ENCODE peak calls at places on chromosomes 5 and 9, in eight cellular contexts. One of them, this sample, is unnamed.

GRCh38 chr9:116435706-116436105 is 251.4 kb upstream of the TRIM32 start:
- DNase-seq in osteoblast: no peak
- DNase-seq in IMR-90: no peak
- DNase-seq in ELR: no peak
- DNase-seq in HFF-Myc: no peak
- DNase-seq in endothelial cell: no peak
- DNase-seq in NCI-H1092 treated with DMSO at 0.1 percent for 48 hours: no peak
- DNase-seq in fibroblast of mammary gland: no peak
- DNase-seq in this sample: no peak

GRCh38 chr5:132830436-132831094 is at the start of gene SHROOM1:
- DNase-seq in osteoblast: peak
- DNase-seq in HFF-Myc: no peak
- DNase-seq in ELR: peak
- DNase-seq in NCI-H1092 treated with DMSO at 0.1 percent for 48 hours: peak
- DNase-seq in endothelial cell: no peak
- DNase-seq in IMR-90: peak
- DNase-seq in fibroblast of mammary gland: peak
- DNase-seq in this sample: peak

GRCh38 chr9:7216004-7216821 is 458.4 kb downstream of the KDM4C start:
- DNase-seq in NCI-H1092 treated with DMSO at 0.1 percent for 48 hours: no peak
- DNase-seq in endothelial cell: no peak
- DNase-seq in HFF-Myc: no peak
- DNase-seq in IMR-90: peak
- DNase-seq in osteoblast: no peak
- DNase-seq in ELR: peak
- DNase-seq in fibroblast of mammary gland: peak
- DNase-seq in this sample: no peak

GRCh38 chr9:70413798-70414775 is at the start of gene KLF9:
- DNase-seq in ELR: peak
- DNase-seq in fibroblast of mammary gland: peak
- DNase-seq in IMR-90: peak
- DNase-seq in NCI-H1092 treated with DMSO at 0.1 percent for 48 hours: peak
- DNase-seq in endothelial cell: peak
- DNase-seq in HFF-Myc: peak
- DNase-seq in osteoblast: peak
- DNase-seq in this sample: peak

GRCh38 chr5:80119337-80119736 is 84.2 kb downstream of the THBS4 start:
- DNase-seq in endothelial cell: no peak
- DNase-seq in ELR: no peak
- DNase-seq in fibroblast of mammary gland: no peak
- DNase-seq in HFF-Myc: no peak
- DNase-seq in osteoblast: no peak
- DNase-seq in IMR-90: no peak
- DNase-seq in NCI-H1092 treated with DMSO at 0.1 percent for 48 hours: no peak
- DNase-seq in this sample: no peak

GRCh38 chr9:74645007-74645639 is 148.0 kb downstream of the RORB start:
- DNase-seq in osteoblast: no peak
- DNase-seq in NCI-H1092 treated with DMSO at 0.1 percent for 48 hours: peak
- DNase-seq in IMR-90: no peak
- DNase-seq in fibroblast of mammary gland: peak
- DNase-seq in endothelial cell: peak
- DNase-seq in HFF-Myc: peak
- DNase-seq in ELR: peak
- DNase-seq in this sample: no peak

GRCh38 chr5:148856009-148856367 is 29.6 kb downstream of the ADRB2 start:
- DNase-seq in NCI-H1092 treated with DMSO at 0.1 percent for 48 hours: no peak
- DNase-seq in endothelial cell: no peak
- DNase-seq in ELR: no peak
- DNase-seq in osteoblast: no peak
- DNase-seq in fibroblast of mammary gland: no peak
- DNase-seq in IMR-90: no peak
- DNase-seq in HFF-Myc: no peak
- DNase-seq in this sample: no peak

GRCh38 chr9:92759990-92760893 is 4.4 kb downstream of the BICD2 start:
- DNase-seq in HFF-Myc: no peak
- DNase-seq in osteoblast: peak
- DNase-seq in NCI-H1092 treated with DMSO at 0.1 percent for 48 hours: no peak
- DNase-seq in ELR: no peak
- DNase-seq in endothelial cell: no peak
- DNase-seq in fibroblast of mammary gland: no peak
- DNase-seq in IMR-90: no peak
- DNase-seq in this sample: no peak

GRCh38 chr5:9587135-9587534 is 41.3 kb upstream of the SEMA5A start:
- DNase-seq in osteoblast: no peak
- DNase-seq in NCI-H1092 treated with DMSO at 0.1 percent for 48 hours: no peak
- DNase-seq in HFF-Myc: no peak
- DNase-seq in IMR-90: no peak
- DNase-seq in endothelial cell: no peak
- DNase-seq in fibroblast of mammary gland: no peak
- DNase-seq in ELR: no peak
- DNase-seq in this sample: no peak